ENCODE peak calls at places on chromosome 14, in eight cellular contexts. One of them, this sample, is unnamed.

GRCh38 chr14:75457024-75457390 is 29.2 kb downstream of the JDP2 start:
- DNase-seq in HL-60: no peak
- DNase-seq in hepatocyte: no peak
- DNase-seq in RWPE1: no peak
- DNase-seq in AG09319: no peak
- DNase-seq in activated B cell treated with CpG ODN at 0.5 μM for 24 hours: no peak
- DNase-seq in GM13977: no peak
- DNase-seq in PC-3: no peak
- DNase-seq in this sample: no peak

GRCh38 chr14:88901199-88901588 is 76.7 kb downstream of the TTC8 start:
- DNase-seq in GM13977: no peak
- DNase-seq in activated B cell treated with CpG ODN at 0.5 μM for 24 hours: no peak
- DNase-seq in AG09319: no peak
- DNase-seq in HL-60: no peak
- DNase-seq in hepatocyte: no peak
- DNase-seq in PC-3: no peak
- DNase-seq in RWPE1: no peak
- DNase-seq in this sample: no peak

GRCh38 chr14:104085889-104086201 is 345 bp downstream of the ASPG start:
- DNase-seq in activated B cell treated with CpG ODN at 0.5 μM for 24 hours: no peak
- DNase-seq in PC-3: no peak
- DNase-seq in hepatocyte: no peak
- DNase-seq in RWPE1: no peak
- DNase-seq in HL-60: no peak
- DNase-seq in AG09319: no peak
- DNase-seq in GM13977: no peak
- DNase-seq in this sample: no peak

GRCh38 chr14:50985816-50986396 is 41.6 kb upstream of the PYGL start:
- DNase-seq in PC-3: no peak
- DNase-seq in hepatocyte: no peak
- DNase-seq in AG09319: no peak
- DNase-seq in HL-60: no peak
- DNase-seq in RWPE1: no peak
- DNase-seq in GM13977: no peak
- DNase-seq in activated B cell treated with CpG ODN at 0.5 μM for 24 hours: no peak
- DNase-seq in this sample: no peak

GRCh38 chr14:63893701-63894458 is 41.1 kb downstream of the SYNE2 start:
- DNase-seq in RWPE1: no peak
- DNase-seq in AG09319: peak; percentile 72
- DNase-seq in HL-60: no peak
- DNase-seq in GM13977: no peak
- DNase-seq in PC-3: no peak
- DNase-seq in activated B cell treated with CpG ODN at 0.5 μM for 24 hours: no peak
- DNase-seq in hepatocyte: peak; percentile 38
- DNase-seq in this sample: no peak

GRCh38 chr14:92506230-92506629 is 7.4 kb upstream of the RIN3 start:
- DNase-seq in AG09319: no peak
- DNase-seq in RWPE1: no peak
- DNase-seq in HL-60: no peak
- DNase-seq in hepatocyte: no peak
- DNase-seq in activated B cell treated with CpG ODN at 0.5 μM for 24 hours: no peak
- DNase-seq in PC-3: no peak
- DNase-seq in GM13977: no peak
- DNase-seq in this sample: no peak

GRCh38 chr14:44798386-44799242 is 163.1 kb downstream of the KLHL28 start:
- DNase-seq in activated B cell treated with CpG ODN at 0.5 μM for 24 hours: no peak
- DNase-seq in HL-60: no peak
- DNase-seq in hepatocyte: no peak
- DNase-seq in AG09319: no peak
- DNase-seq in GM13977: no peak
- DNase-seq in RWPE1: no peak
- DNase-seq in PC-3: peak; percentile 11
- DNase-seq in this sample: no peak

GRCh38 chr14:28966416-28967233 is 200.0 kb downstream of the FOXG1 start:
- DNase-seq in HL-60: no peak
- DNase-seq in RWPE1: no peak
- DNase-seq in hepatocyte: no peak
- DNase-seq in GM13977: no peak
- DNase-seq in AG09319: no peak
- DNase-seq in activated B cell treated with CpG ODN at 0.5 μM for 24 hours: no peak
- DNase-seq in PC-3: no peak
- DNase-seq in this sample: no peak

DNA sequence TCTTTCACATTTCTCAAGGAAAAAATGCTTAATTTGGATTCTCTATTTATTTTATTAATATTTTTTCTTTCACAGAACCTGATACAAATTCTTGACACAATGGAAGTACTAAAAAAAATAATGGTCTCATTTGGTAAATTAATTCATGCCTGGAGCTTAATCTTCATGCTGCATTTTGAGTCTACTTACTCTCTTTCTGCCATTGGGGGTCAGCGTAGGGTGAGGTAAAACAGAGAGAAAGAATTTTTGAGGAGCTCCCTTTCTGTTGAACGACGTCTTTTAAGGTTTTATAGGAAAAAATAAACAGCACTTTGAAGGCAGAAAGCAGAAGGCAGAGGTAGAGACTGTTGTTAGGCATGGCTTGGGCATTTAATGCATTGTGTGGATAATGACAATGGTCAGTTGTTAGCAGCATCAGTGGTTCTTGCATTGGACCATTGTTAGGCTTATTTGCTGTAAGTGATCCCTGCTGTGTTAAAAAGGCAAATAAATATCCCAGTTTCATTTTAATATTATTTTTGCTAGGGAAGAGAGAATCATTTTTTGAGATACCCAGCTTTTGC is 557.2 kb upstream of the STXBP6 start:
- DNase-seq in HL-60: no peak
- DNase-seq in GM13977: no peak
- DNase-seq in PC-3: no peak
- DNase-seq in activated B cell treated with CpG ODN at 0.5 μM for 24 hours: no peak
- DNase-seq in RWPE1: no peak
- DNase-seq in hepatocyte: no peak
- DNase-seq in AG09319: no peak
- DNase-seq in this sample: no peak
- TF ChIP-seq CTCF in HL-60: no peak
- TF ChIP-seq CTCF in GM13977: no peak
- TF ChIP-seq CTCF in PC-3: no peak
- TF ChIP-seq CTCF in activated B cell treated with CpG ODN at 0.5 μM for 24 hours: no peak
- TF ChIP-seq CTCF in RWPE1: no peak
- TF ChIP-seq CTCF in hepatocyte: peak; percentile 21
- TF ChIP-seq CTCF in AG09319: no peak
- TF ChIP-seq CTCF in this sample: no peak

DNA sequence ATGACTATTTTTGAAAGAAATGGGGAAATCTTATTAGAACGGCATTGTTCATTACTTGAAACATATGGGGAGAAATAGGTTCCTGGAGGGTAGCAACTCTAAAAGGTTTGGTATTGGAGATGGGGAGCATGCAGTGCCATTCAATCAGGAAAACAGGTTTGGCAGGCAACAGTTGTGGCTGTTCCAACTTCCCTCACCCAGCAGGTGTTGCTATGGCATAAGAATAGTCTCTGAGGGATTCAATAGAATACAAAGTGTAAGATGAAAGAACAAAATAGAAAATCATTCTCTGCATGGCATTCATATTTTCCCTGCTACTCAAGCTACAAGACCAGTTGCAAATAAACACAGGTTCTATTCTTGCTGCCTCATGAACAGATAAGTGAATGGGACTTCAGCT is 393.3 kb upstream of the RPL10L start:
- DNase-seq in RWPE1: no peak
- DNase-seq in GM13977: no peak
- DNase-seq in hepatocyte: peak; percentile 35
- DNase-seq in activated B cell treated with CpG ODN at 0.5 μM for 24 hours: no peak
- DNase-seq in AG09319: no peak
- DNase-seq in PC-3: peak; percentile 51
- DNase-seq in HL-60: no peak
- DNase-seq in this sample: no peak
- TF ChIP-seq CTCF in RWPE1: no peak
- TF ChIP-seq CTCF in GM13977: no peak
- TF ChIP-seq CTCF in hepatocyte: peak; percentile 54
- TF ChIP-seq CTCF in activated B cell treated with CpG ODN at 0.5 μM for 24 hours: no peak
- TF ChIP-seq CTCF in AG09319: no peak
- TF ChIP-seq CTCF in PC-3: peak; percentile 43
- TF ChIP-seq CTCF in HL-60: no peak
- TF ChIP-seq CTCF in this sample: no peak

GRCh38 chr14:99274346-99275221 is 2.6 kb upstream of the BCL11B start:
- DNase-seq in activated B cell treated with CpG ODN at 0.5 μM for 24 hours: no peak
- DNase-seq in GM13977: peak; percentile 67
- DNase-seq in hepatocyte: peak; percentile 93
- DNase-seq in HL-60: peak; percentile 46
- DNase-seq in AG09319: peak; percentile 15
- DNase-seq in RWPE1: peak; percentile 79
- DNase-seq in PC-3: peak; percentile 55
- DNase-seq in this sample: no peak
- TF ChIP-seq CTCF in activated B cell treated with CpG ODN at 0.5 μM for 24 hours: no peak
- TF ChIP-seq CTCF in GM13977: peak; percentile 26
- TF ChIP-seq CTCF in hepatocyte: peak; percentile 58
- TF ChIP-seq CTCF in HL-60: no peak
- TF ChIP-seq CTCF in AG09319: peak; percentile 31
- TF ChIP-seq CTCF in RWPE1: peak; percentile 72
- TF ChIP-seq CTCF in PC-3: peak; percentile 36
- TF ChIP-seq CTCF in this sample: no peak

DNA sequence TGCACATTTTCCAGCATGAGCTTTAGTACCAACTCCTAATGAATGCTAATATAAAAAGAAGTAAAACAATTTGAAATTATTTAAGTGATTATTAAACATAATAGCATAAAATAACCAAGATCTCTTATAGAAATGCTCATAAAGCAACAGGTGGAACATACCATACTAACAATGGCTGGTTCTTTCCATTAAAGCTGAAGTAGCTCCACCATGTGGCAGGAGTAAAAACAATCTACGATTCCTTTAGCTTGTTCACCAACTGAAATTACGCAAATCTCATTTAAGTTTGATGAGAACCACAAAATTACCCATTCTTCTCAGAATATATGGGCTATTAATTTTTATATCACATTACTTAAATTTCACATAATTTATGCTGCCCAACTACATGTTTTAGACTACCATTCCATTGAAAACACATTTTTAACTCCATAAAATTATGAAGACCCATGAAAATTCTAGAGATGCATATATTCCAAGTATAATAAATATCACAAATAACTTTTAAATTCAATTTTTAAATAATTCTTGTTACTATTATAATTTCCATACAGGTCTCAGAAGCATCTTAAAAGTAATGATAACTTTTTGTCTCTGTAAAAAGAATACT is 213.6 kb downstream of the DAD1 start:
- DNase-seq in RWPE1: peak; percentile 48
- DNase-seq in AG09319: no peak
- DNase-seq in PC-3: peak; percentile 87
- DNase-seq in hepatocyte: peak; percentile 71
- DNase-seq in activated B cell treated with CpG ODN at 0.5 μM for 24 hours: no peak
- DNase-seq in GM13977: no peak
- DNase-seq in HL-60: peak; percentile 54
- DNase-seq in this sample: no peak
- TF ChIP-seq CTCF in RWPE1: peak; percentile 59
- TF ChIP-seq CTCF in AG09319: peak; percentile 39
- TF ChIP-seq CTCF in PC-3: peak; percentile 85
- TF ChIP-seq CTCF in hepatocyte: peak; percentile 78
- TF ChIP-seq CTCF in activated B cell treated with CpG ODN at 0.5 μM for 24 hours: peak; percentile 46
- TF ChIP-seq CTCF in GM13977: peak; percentile 64
- TF ChIP-seq CTCF in HL-60: peak; percentile 41
- TF ChIP-seq CTCF in this sample: peak; percentile 58

DNA sequence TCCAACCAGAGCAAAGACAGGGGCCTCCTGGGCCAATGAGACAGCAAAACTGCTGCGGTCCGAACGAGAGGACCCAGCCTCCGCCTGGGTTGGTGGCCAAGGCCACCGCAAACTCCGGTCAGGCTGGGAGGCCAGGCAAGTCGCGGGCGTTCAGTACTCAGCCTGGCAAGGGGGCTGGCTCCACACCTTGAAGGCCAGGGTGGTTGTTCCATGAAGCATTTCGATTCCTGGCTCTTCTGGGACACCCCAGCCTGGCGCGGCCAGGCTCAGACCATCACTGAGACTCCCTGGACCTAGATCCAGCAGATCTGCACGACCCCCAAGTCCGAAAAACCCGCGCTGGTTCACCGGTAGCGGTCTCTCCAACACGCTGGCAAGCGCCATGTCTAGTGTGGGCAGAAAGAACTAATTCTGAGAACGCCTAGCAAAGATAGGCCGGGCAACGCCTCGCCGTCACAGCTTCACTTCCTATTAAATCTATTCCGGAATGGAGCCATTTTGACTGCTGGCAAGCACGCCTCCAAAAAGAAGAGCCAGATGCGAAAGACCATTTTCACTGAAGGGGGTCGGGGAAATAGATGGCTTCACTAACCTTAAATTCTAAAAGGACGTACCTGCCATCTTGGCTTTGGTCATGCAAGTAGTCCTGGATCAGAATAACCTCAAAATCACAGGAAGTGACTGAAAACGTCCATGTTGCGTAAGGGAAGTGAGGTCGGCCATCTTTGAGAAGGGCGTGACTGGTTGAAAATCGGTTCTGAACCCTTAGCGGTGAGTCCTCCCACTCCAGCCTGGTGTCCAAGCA is at the start of gene PSMB5:
- DNase-seq in PC-3: peak; percentile 95
- DNase-seq in GM13977: peak; percentile 92
- DNase-seq in HL-60: peak; percentile 95
- DNase-seq in AG09319: peak; percentile 82
- DNase-seq in hepatocyte: peak; percentile 94
- DNase-seq in RWPE1: peak; percentile 95
- DNase-seq in activated B cell treated with CpG ODN at 0.5 μM for 24 hours: peak; percentile 67
- DNase-seq in this sample: peak; percentile 86
- TF ChIP-seq CTCF in PC-3: no peak
- TF ChIP-seq CTCF in GM13977: no peak
- TF ChIP-seq CTCF in HL-60: no peak
- TF ChIP-seq CTCF in AG09319: no peak
- TF ChIP-seq CTCF in hepatocyte: no peak
- TF ChIP-seq CTCF in RWPE1: no peak
- TF ChIP-seq CTCF in activated B cell treated with CpG ODN at 0.5 μM for 24 hours: no peak
- TF ChIP-seq CTCF in this sample: no peak

GRCh38 chr14:103003850-103004249 is 53.5 kb downstream of the CDC42BPB start:
- DNase-seq in PC-3: no peak
- DNase-seq in RWPE1: no peak
- DNase-seq in hepatocyte: no peak
- DNase-seq in AG09319: no peak
- DNase-seq in HL-60: no peak
- DNase-seq in activated B cell treated with CpG ODN at 0.5 μM for 24 hours: no peak
- DNase-seq in GM13977: no peak
- DNase-seq in this sample: no peak

GRCh38 chr14:103003351-103003615 is 54.1 kb downstream of the CDC42BPB start:
- DNase-seq in HL-60: no peak
- DNase-seq in PC-3: no peak
- DNase-seq in AG09319: no peak
- DNase-seq in RWPE1: no peak
- DNase-seq in GM13977: no peak
- DNase-seq in activated B cell treated with CpG ODN at 0.5 μM for 24 hours: no peak
- DNase-seq in hepatocyte: no peak
- DNase-seq in this sample: no peak

GRCh38 chr14:103001226-103001625 is 56.1 kb downstream of the CDC42BPB start:
- DNase-seq in HL-60: no peak
- DNase-seq in RWPE1: no peak
- DNase-seq in hepatocyte: no peak
- DNase-seq in PC-3: no peak
- DNase-seq in AG09319: no peak
- DNase-seq in activated B cell treated with CpG ODN at 0.5 μM for 24 hours: no peak
- DNase-seq in GM13977: no peak
- DNase-seq in this sample: no peak

GRCh38 chr14:103001651-103002396 is 55.5 kb downstream of the CDC42BPB start:
- DNase-seq in activated B cell treated with CpG ODN at 0.5 μM for 24 hours: peak; percentile 27
- DNase-seq in AG09319: no peak
- DNase-seq in HL-60: no peak
- DNase-seq in RWPE1: no peak
- DNase-seq in GM13977: no peak
- DNase-seq in hepatocyte: no peak
- DNase-seq in PC-3: no peak
- DNase-seq in this sample: no peak

GRCh38 chr14:103002578-103003350 is 54.6 kb downstream of the CDC42BPB start:
- DNase-seq in activated B cell treated with CpG ODN at 0.5 μM for 24 hours: no peak
- DNase-seq in GM13977: no peak
- DNase-seq in PC-3: no peak
- DNase-seq in HL-60: no peak
- DNase-seq in RWPE1: no peak
- DNase-seq in AG09319: no peak
- DNase-seq in hepatocyte: no peak
- DNase-seq in this sample: no peak
- TF ChIP-seq CTCF in activated B cell treated with CpG ODN at 0.5 μM for 24 hours: no peak
- TF ChIP-seq CTCF in GM13977: peak; percentile 7
- TF ChIP-seq CTCF in PC-3: peak; percentile 37
- TF ChIP-seq CTCF in HL-60: no peak
- TF ChIP-seq CTCF in RWPE1: no peak
- TF ChIP-seq CTCF in AG09319: no peak
- TF ChIP-seq CTCF in hepatocyte: no peak
- TF ChIP-seq CTCF in this sample: no peak